ENCODE peak calls at places on chromosome 4, in four cellular contexts. I is aorta; P is CD4-positive, alpha-beta memory T cell; O is NB4. L is an unnamed sample.

GRCh38 chr4:14681330-14681729 is 321.0 kb upstream of the CPEB2 start:
- DNase-seq in I (no peak), P (no peak), O (no peak), L (no peak)

GRCh38 chr4:182585321-182585720 is 331.9 kb downstream of the DCTD start:
- DNase-seq in I (no peak), P (no peak), O (no peak), L (no peak)

GRCh38 chr4:172543249-172543648 is 625.4 kb upstream of the GALNT7 start:
- DNase-seq in I (no peak), P (no peak), O (no peak), L (no peak)

GRCh38 chr4:88134536-88135361 is 23.7 kb downstream of the ABCG2 start:
- DNase-seq in I (no peak), P (no peak), O (no peak), L (no peak)

GRCh38 chr4:147580396-147580795 is 36.8 kb upstream of the TMEM184C start:
- DNase-seq in I (no peak), P (no peak), O (peak), L (no peak)

GRCh38 chr4:3786196-3786869 is 20.1 kb downstream of the ADRA2C start:
- DNase-seq in I (no peak), P (no peak), O (no peak), L (peak)

GRCh38 chr4:158013858-158014257 is 159.0 kb downstream of the GASK1B start:
- DNase-seq in I (no peak), P (no peak), O (no peak), L (no peak)

GRCh38 chr4:16199132-16199531 is 27.1 kb downstream of the TAPT1 start:
- DNase-seq in I (no peak), P (no peak), O (peak), L (no peak)

GRCh38 chr4:2257361-2258001 is 4.4 kb downstream of the MXD4 start:
- DNase-seq in I (peak), P (no peak), O (no peak), L (peak)

GRCh38 chr4:2891294-2891693 is 47.6 kb downstream of the ADD1 start:
- DNase-seq in I (no peak), P (no peak), O (no peak), L (no peak)

GRCh38 chr4:76990288-76991080 is 40.9 kb downstream of the SEPTIN11 start:
- DNase-seq in I (no peak), P (no peak), O (no peak), L (no peak)

GRCh38 chr4:155921597-155921996 is 18.1 kb downstream of the TDO2 start:
- DNase-seq in I (no peak), P (no peak), O (no peak), L (no peak)

GRCh38 chr4:74056858-74057562 is 18.5 kb upstream of the CXCL3 start:
- DNase-seq in I (no peak), P (no peak), O (peak), L (no peak)

GRCh38 chr4:155371432-155372043 is 5.2 kb downstream of the MAP9 start:
- DNase-seq in I (no peak), P (peak), O (peak), L (no peak)

GRCh38 chr4:30258949-30259348 is 461.2 kb upstream of the PCDH7 start:
- DNase-seq in I (no peak), P (no peak), O (no peak), L (no peak)

GRCh38 chr4:73187325-73187724 is 71.3 kb downstream of the ANKRD17 start:
- DNase-seq in I (no peak), P (no peak), O (peak), L (no peak)

GRCh38 chr4:134027931-134028330 is 173.7 kb downstream of the PABPC4L start:
- DNase-seq in I (no peak), P (no peak), O (no peak), L (no peak)

GRCh38 chr4:106208481-106209460 is 107.2 kb downstream of the TBCK start:
- DNase-seq in I (no peak), P (no peak), O (no peak), L (no peak)

GRCh38 chr4:112516401-112517066 is 554 bp upstream of the NEUROG2 start:
- DNase-seq in I (no peak), P (no peak), O (peak), L (peak)
- H3K4me3 ChIP-seq in I (peak), P (no peak), O (peak), L (peak)

DNA sequence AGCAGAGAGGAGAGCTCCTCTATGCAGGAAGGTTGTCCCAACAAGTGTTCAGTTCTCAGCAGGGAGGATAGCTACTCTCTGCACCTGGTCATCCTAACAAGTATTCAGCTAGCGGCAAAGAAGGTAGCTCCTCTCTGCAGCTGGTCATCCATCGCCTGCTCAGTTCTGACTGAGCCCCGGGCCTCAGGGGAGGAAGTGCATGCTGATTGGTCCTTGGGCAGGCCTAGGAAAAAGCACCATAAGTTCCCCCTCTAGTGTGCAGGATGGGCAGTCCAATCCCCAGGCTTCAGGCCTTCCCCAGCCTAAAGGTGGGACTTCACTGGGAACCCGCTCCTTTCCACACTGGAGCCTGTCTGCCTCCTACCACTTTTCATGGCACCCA is 4.4 kb upstream of the FBXW7 start:
- DNase-seq in I (no peak), P (no peak), O (no peak), L (no peak)
- H3K4me3 ChIP-seq in I (no peak), P (no peak), O (no peak), L (no peak)

GRCh38 chr4:100108869-100109268 is 81.4 kb downstream of the DDIT4L start:
- DNase-seq in I (no peak), P (no peak), O (no peak), L (no peak)

GRCh38 chr4:100103671-100104070 is 86.6 kb downstream of the DDIT4L start:
- DNase-seq in I (no peak), P (no peak), O (no peak), L (no peak)

GRCh38 chr4:100100985-100101384 is 89.3 kb downstream of the DDIT4L start:
- DNase-seq in I (no peak), P (no peak), O (no peak), L (no peak)

GRCh38 chr4:100109921-100110320 is 80.3 kb downstream of the DDIT4L start:
- DNase-seq in I (no peak), P (no peak), O (no peak), L (no peak)

GRCh38 chr4:100106982-100107381 is 83.3 kb downstream of the DDIT4L start:
- DNase-seq in I (no peak), P (peak), O (peak), L (no peak)
- H3K4me3 ChIP-seq in I (no peak), P (no peak), O (no peak), L (no peak)

GRCh38 chr4:143406523-143406922 is 69.8 kb downstream of the GAB1 start:
- DNase-seq in I (peak), P (no peak), O (no peak), L (peak)
- H3K4me3 ChIP-seq in I (no peak), P (no peak), O (no peak), L (no peak)

GRCh38 chr4:138090145-138090917 is 151.8 kb downstream of the SLC7A11 start:
- DNase-seq in I (no peak), P (peak), O (peak), L (peak)
- H3K4me3 ChIP-seq in I (no peak), P (no peak), O (no peak), L (no peak)

GRCh38 chr4:154230723-154231122 is 260.9 kb downstream of the DCHS2 start:
- DNase-seq in I (no peak), P (no peak), O (no peak), L (no peak)
- H3K4me3 ChIP-seq in I (no peak), P (no peak), O (no peak), L (no peak)

DNA sequence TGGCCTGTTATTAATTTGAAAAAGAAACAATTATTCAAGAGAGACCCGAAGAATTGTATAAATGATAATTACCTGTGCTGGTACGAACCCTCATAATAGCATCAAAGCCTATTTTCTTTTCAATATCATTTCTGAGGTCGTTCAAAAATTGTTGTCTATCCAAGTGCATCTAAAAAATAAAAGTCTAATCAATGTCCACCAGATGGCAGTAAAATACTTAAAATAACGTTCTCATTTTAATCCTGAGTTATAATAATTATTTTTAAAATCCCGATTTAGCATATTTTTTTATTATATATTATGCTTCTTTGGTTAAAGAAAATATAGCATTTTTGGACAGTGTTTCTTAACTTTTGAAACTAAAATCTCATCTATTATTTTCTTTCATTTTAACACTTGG is 55.7 kb downstream of the METTL14 start:
- DNase-seq in I (no peak), P (peak), O (peak), L (no peak)
- H3K4me3 ChIP-seq in I (no peak), P (no peak), O (no peak), L (no peak)

L was measured in testis.